ENCODE peak calls at places on chromosomes 7 and 10, in nine cellular contexts. S is stimulated activated naive B cell treated with anti-CD40 and anti-IgM and Interleukin-4, amounts not matched to agents 10 μg/mL and 1 μg/mL and 100 μg/mL, for 72 hours; T is aorta; X is activated T-cell treated with anti-CD3 and anti-CD28 coated beads for 1 hour; C is central memory CD4-positive, alpha-beta T cell; O is GM12891; H is pancreas; V is psoas muscle; D is effector CD4-positive, alpha-beta T cell. F is an unnamed sample.

GRCh38 chr7:97130417-97131139 is 13.1 kb downstream of the SDHAF3 start:
- DNase-seq in T (no peak), H (no peak), C (no peak), V (no peak), X (no peak), S (no peak), D (no peak), O (no peak), F (no peak)

GRCh38 chr10:84424731-84425165 is 96.4 kb downstream of the CCSER2 start:
- DNase-seq in H (peak), V (peak), O (no peak), T (peak), D (no peak), C (no peak), S (no peak), X (no peak), F (no peak)

GRCh38 chr10:73647211-73647874 is 6.1 kb upstream of the MYOZ1 start:
- DNase-seq in D (no peak), H (peak), X (no peak), T (peak), V (peak), O (no peak), S (no peak), C (no peak), F (no peak)

GRCh38 chr7:12490105-12490688 is 80.3 kb upstream of the SCIN start:
- DNase-seq in X (no peak), V (no peak), C (peak), H (no peak), D (no peak), O (no peak), S (no peak), T (no peak), F (peak)

GRCh38 chr7:30001953-30002352 is 12.4 kb upstream of the SCRN1 start:
- DNase-seq in O (no peak), S (no peak), H (no peak), D (no peak), V (no peak), C (no peak), T (no peak), X (no peak), F (no peak)

GRCh38 chr7:42770106-42770505 is 141.8 kb downstream of the C7orf25 start:
- DNase-seq in V (no peak), X (no peak), S (no peak), H (no peak), D (no peak), O (no peak), T (no peak), C (no peak), F (no peak)

GRCh38 chr10:19532411-19532810 is 283.8 kb upstream of the PLXDC2 start:
- DNase-seq in H (no peak), S (no peak), X (no peak), O (no peak), D (no peak), T (no peak), C (no peak), V (no peak), F (no peak)

GRCh38 chr10:100006241-100006886 is 3.4 kb downstream of the DNMBP start:
- DNase-seq in V (no peak), D (no peak), O (no peak), T (no peak), C (no peak), S (no peak), H (no peak), X (no peak), F (no peak)

GRCh38 chr10:72333111-72334012 is 21.4 kb downstream of the DNAJB12 start:
- DNase-seq in D (no peak), T (no peak), C (no peak), H (no peak), V (no peak), X (no peak), S (no peak), O (no peak), F (no peak)

GRCh38 chr7:98646465-98646864 is 29.4 kb downstream of the NPTX2 start:
- DNase-seq in C (no peak), T (no peak), H (no peak), V (no peak), S (no peak), D (no peak), O (no peak), X (no peak), F (no peak)

GRCh38 chr7:1927942-1928341 is 257.9 kb downstream of the ELFN1 start:
- DNase-seq in H (no peak), T (no peak), S (no peak), D (no peak), O (no peak), C (no peak), V (peak), X (no peak), F (no peak)

GRCh38 chr10:21449288-21449966 is 76.1 kb downstream of the SKIDA1 start:
- DNase-seq in O (no peak), S (peak), C (no peak), D (no peak), H (no peak), V (no peak), T (no peak), X (no peak), F (no peak)

GRCh38 chr10:99945286-99945685 is 64.5 kb downstream of the DNMBP start:
- DNase-seq in C (no peak), H (peak), X (no peak), T (no peak), S (no peak), D (no peak), V (no peak), O (no peak), F (no peak)

GRCh38 chr7:106583133-106583532 is 77.8 kb downstream of the CCDC71L start:
- DNase-seq in H (no peak), T (no peak), O (no peak), D (no peak), V (no peak), C (no peak), S (no peak), X (no peak), F (no peak)

GRCh38 chr7:99398891-99399445 is 9.4 kb downstream of the PDAP1 start:
- DNase-seq in H (no peak), V (no peak), O (no peak), D (no peak), X (no peak), T (no peak), C (no peak), S (no peak), F (no peak)

GRCh38 chr7:84100866-84101265 is 93.7 kb downstream of the SEMA3A start:
- DNase-seq in H (no peak), S (no peak), O (no peak), V (no peak), X (no peak), T (no peak), C (no peak), D (no peak), F (no peak)

GRCh38 chr10:73865459-73866442 is 8.6 kb downstream of the CAMK2G start:
- DNase-seq in X (peak), V (no peak), S (peak), C (peak), T (no peak), H (no peak), D (peak), O (peak), F (peak)

F was measured in AML-193.